ENCODE peak calls at places on chromosomes 6 and 20, in five cellular contexts. One of them, this sample, is unnamed.

GRCh38 chr20:57620274-57620990 is at the start of gene ZBP1:
- DNase-seq in astrocyte of the spinal cord: no peak
- DNase-seq in AG09309: no peak
- DNase-seq in non-pigmented ciliary epithelial cell: no peak
- DNase-seq in AG10803: no peak
- DNase-seq in this sample: peak

GRCh38 chr20:10359621-10360040 is 74.4 kb downstream of the MKKS start:
- DNase-seq in astrocyte of the spinal cord: peak
- DNase-seq in AG09309: no peak
- DNase-seq in non-pigmented ciliary epithelial cell: no peak
- DNase-seq in AG10803: no peak
- DNase-seq in this sample: no peak

GRCh38 chr6:13268914-13269532 is 59.3 kb downstream of the TBC1D7 start:
- DNase-seq in astrocyte of the spinal cord: peak
- DNase-seq in AG09309: peak
- DNase-seq in non-pigmented ciliary epithelial cell: peak
- DNase-seq in AG10803: peak
- DNase-seq in this sample: no peak

GRCh38 chr6:111559193-111560097 is 46.2 kb downstream of the TRAF3IP2 start:
- DNase-seq in astrocyte of the spinal cord: no peak
- DNase-seq in AG09309: peak
- DNase-seq in non-pigmented ciliary epithelial cell: no peak
- DNase-seq in AG10803: peak
- DNase-seq in this sample: no peak

GRCh38 chr6:13700232-13700631 is 11.4 kb downstream of the RANBP9 start:
- DNase-seq in astrocyte of the spinal cord: no peak
- DNase-seq in AG09309: no peak
- DNase-seq in non-pigmented ciliary epithelial cell: no peak
- DNase-seq in AG10803: no peak
- DNase-seq in this sample: no peak

GRCh38 chr6:14857501-14857900 is 388.4 kb upstream of the JARID2 start:
- DNase-seq in astrocyte of the spinal cord: no peak
- DNase-seq in AG09309: no peak
- DNase-seq in non-pigmented ciliary epithelial cell: no peak
- DNase-seq in AG10803: no peak
- DNase-seq in this sample: no peak

GRCh38 chr6:35415065-35415880 is 36.9 kb upstream of the FANCE start:
- DNase-seq in astrocyte of the spinal cord: peak
- DNase-seq in AG09309: peak
- DNase-seq in non-pigmented ciliary epithelial cell: peak
- DNase-seq in AG10803: peak
- DNase-seq in this sample: peak

GRCh38 chr6:160430741-160431140 is 82.6 kb downstream of the SLC22A3 start:
- DNase-seq in astrocyte of the spinal cord: no peak
- DNase-seq in AG09309: no peak
- DNase-seq in non-pigmented ciliary epithelial cell: no peak
- DNase-seq in AG10803: no peak
- DNase-seq in this sample: no peak

GRCh38 chr6:16109659-16110300 is 19.1 kb upstream of the MYLIP start:
- DNase-seq in astrocyte of the spinal cord: no peak
- DNase-seq in AG09309: no peak
- DNase-seq in non-pigmented ciliary epithelial cell: no peak
- DNase-seq in AG10803: no peak
- DNase-seq in this sample: no peak